ENCODE peak calls at places on chromosomes 13 and 19, in eight cellular contexts. S is NB4, C is HCT116, W is WTC11, N is SK-N-SH, U is A549, Y is H1, Z is endothelial cell of umbilical vein. F is an unnamed sample.

GRCh38 chr13:106738279-106738678 is 170.3 kb upstream of the ARGLU1 start:
- DNase-seq in N (no peak), Y (no peak), C (no peak), Z (no peak), W (no peak), S (no peak), U (no peak), F (no peak)

GRCh38 chr13:65417953-65418352 is 1812.2 kb downstream of the PCDH9 start:
- DNase-seq in U (no peak), N (no peak), C (no peak), S (no peak), Y (no peak), W (no peak), Z (no peak), F (no peak)

GRCh38 chr13:74767031-74767430 is 632.8 kb upstream of the KLF12 start:
- DNase-seq in W (no peak), N (no peak), Y (no peak), Z (no peak), U (no peak), C (no peak), S (peak; percentile 65), F (no peak)

GRCh38 chr13:51643882-51644281 is 59.6 kb downstream of the WDFY2 start:
- DNase-seq in U (peak; percentile 47), N (no peak), Z (peak; percentile 82), Y (no peak), C (peak; percentile 68), S (peak; percentile 70), W (no peak), F (no peak)

GRCh38 chr13:22812793-22813192 is 368.0 kb upstream of the SGCG start:
- DNase-seq in W (no peak), U (peak; percentile 10), N (no peak), C (no peak), S (no peak), Z (peak; percentile 83), Y (no peak), F (no peak)

GRCh38 chr19:50967924-50968708 is 1.3 kb downstream of the KLK6 start:
- DNase-seq in Z (no peak), C (no peak), Y (no peak), W (no peak), S (no peak), U (no peak), N (no peak), F (no peak)

GRCh38 chr19:17183271-17183757 is 31.8 kb upstream of the USE1 start:
- DNase-seq in N (no peak), Y (no peak), W (no peak), S (peak; percentile 67), C (no peak), U (no peak), Z (no peak), F (no peak)

GRCh38 chr19:41958367-41959055 is 610 bp downstream of the RABAC1 start:
- DNase-seq in C (peak; percentile 40), U (peak; percentile 87), S (peak; percentile 32), N (peak; percentile 91), W (peak; percentile 95), Z (peak; percentile 85), Y (peak; percentile 97), F (peak; percentile 86)

GRCh38 chr19:11560404-11560988 is 1.5 kb upstream of the ELOF1 start:
- DNase-seq in Y (peak; percentile 65), N (peak; percentile 79), U (peak; percentile 73), S (peak; percentile 91), C (peak; percentile 77), Z (peak; percentile 78), W (peak; percentile 66), F (peak; percentile 68)

GRCh38 chr19:51469629-51470028 is 8.7 kb upstream of the CEACAM18 start:
- DNase-seq in Y (no peak), N (no peak), C (no peak), S (no peak), W (no peak), Z (no peak), U (no peak), F (no peak)

GRCh38 chr19:42596391-42597071 is 1.8 kb upstream of the CEACAM8 start:
- DNase-seq in W (peak; percentile 68), Y (peak; percentile 82), Z (peak; percentile 12), N (peak; percentile 70), S (peak; percentile 8), U (peak; percentile 36), C (no peak), F (peak; percentile 78)

GRCh38 chr13:45195421-45195820 is 5.4 kb downstream of the KCTD4 start:
- DNase-seq in Y (no peak), C (no peak), S (peak; percentile 14), N (no peak), U (no peak), Z (peak; percentile 63), W (no peak), F (no peak)

GRCh38 chr13:75432045-75432444 is 49.9 kb downstream of the TBC1D4 start:
- DNase-seq in Y (no peak), N (no peak), Z (no peak), U (peak; percentile 33), W (no peak), S (no peak), C (no peak), F (no peak)

GRCh38 chr19:46475976-46476375 is 4.6 kb upstream of the PNMA8A start:
- DNase-seq in Z (peak; percentile 28), W (no peak), C (no peak), N (no peak), U (no peak), Y (no peak), S (no peak), F (no peak)

GRCh38 chr19:27822336-27822735 is 1390.6 kb downstream of the UQCRFS1 start:
- DNase-seq in Y (no peak), Z (no peak), U (no peak), W (no peak), C (no peak), N (no peak), S (no peak), F (no peak)

GRCh38 chr13:73215807-73216206 is 157.0 kb downstream of the KLF5 start:
- DNase-seq in U (no peak), S (no peak), W (no peak), Z (no peak), N (no peak), Y (no peak), C (no peak), F (no peak)

GRCh38 chr13:75226092-75226491 is 255.9 kb downstream of the TBC1D4 start:
- DNase-seq in Y (peak; percentile 62), Z (no peak), N (no peak), W (peak; percentile 55), S (no peak), C (peak; percentile 8), U (no peak), F (peak; percentile 9)

GRCh38 chr13:43662976-43663375 is 123.8 kb downstream of the ENOX1 start:
- DNase-seq in C (no peak), S (no peak), U (no peak), N (no peak), Z (no peak), W (no peak), Y (no peak), F (no peak)

GRCh38 chr19:1266116-1266817 is 2.9 kb upstream of the CIRBP start:
- DNase-seq in S (peak; percentile 82), N (peak; percentile 93), U (peak; percentile 87), Y (peak; percentile 97), C (no peak), W (peak; percentile 86), Z (peak; percentile 70), F (peak; percentile 87)

DNA sequence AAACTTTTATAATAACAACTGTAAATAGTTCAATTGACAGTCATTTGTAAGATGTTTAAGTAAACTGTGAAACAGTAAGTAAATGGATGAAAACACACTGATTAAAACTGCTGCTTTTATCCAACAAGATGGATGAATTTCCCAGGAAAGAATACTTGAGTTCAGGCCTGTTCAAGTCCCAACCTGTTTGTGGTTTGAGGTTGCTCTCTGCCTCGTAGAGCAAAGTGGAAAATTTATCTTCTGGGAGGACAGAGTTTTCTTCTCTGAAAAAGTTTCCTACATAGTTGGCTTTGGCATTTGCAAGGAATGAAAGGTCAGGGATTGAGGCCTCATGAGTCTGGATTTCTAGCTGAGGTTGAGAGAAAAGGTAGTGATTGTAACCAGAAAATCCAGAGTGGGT is 15.2 kb upstream of the ZNF543 start:
- DNase-seq in S (no peak), W (no peak), C (no peak), Y (no peak), Z (no peak), N (no peak), U (no peak), F (no peak)
- TF ChIP-seq MAX in S (no peak), W (no peak), C (no peak), Y (no peak), Z (no peak), N (no peak), U (no peak), F (no peak)

GRCh38 chr19:48607359-48607755 is 815 bp downstream of the SPACA4 start:
- DNase-seq in Z (no peak), W (no peak), C (no peak), Y (no peak), N (no peak), U (no peak), S (no peak), F (no peak)

GRCh38 chr19:48609571-48610108 is 3.1 kb downstream of the SPACA4 start:
- DNase-seq in U (no peak), C (no peak), Z (no peak), Y (no peak), N (no peak), W (no peak), S (no peak), F (no peak)

GRCh38 chr19:48606463-48607358 is at the start of gene SPACA4:
- DNase-seq in W (no peak), Y (no peak), U (no peak), N (no peak), C (no peak), S (no peak), Z (no peak), F (no peak)

GRCh38 chr19:48611872-48612271 is 3.0 kb downstream of the FAM83E start:
- DNase-seq in Z (no peak), C (no peak), S (peak; percentile 60), N (no peak), Y (no peak), U (no peak), W (no peak), F (no peak)

GRCh38 chr19:48608798-48609263 is 2.3 kb downstream of the SPACA4 start:
- DNase-seq in S (peak; percentile 96), C (peak; percentile 66), Z (no peak), Y (peak; percentile 76), U (peak; percentile 83), W (peak; percentile 63), N (peak; percentile 86), F (peak; percentile 67)
- TF ChIP-seq MAX in S (peak; percentile 82), C (no peak), Z (no peak), Y (no peak), U (no peak), W (no peak), N (no peak), F (no peak)

GRCh38 chr19:6126335-6126974 is 9.0 kb upstream of the ACSBG2 start:
- DNase-seq in N (peak; percentile 55), Y (no peak), W (no peak), U (peak; percentile 86), S (peak; percentile 71), C (peak; percentile 91), Z (peak; percentile 75), F (peak; percentile 79)
- TF ChIP-seq MAX in N (no peak), Y (no peak), W (no peak), U (no peak), S (peak; percentile 18), C (no peak), Z (no peak), F (no peak)

DNA sequence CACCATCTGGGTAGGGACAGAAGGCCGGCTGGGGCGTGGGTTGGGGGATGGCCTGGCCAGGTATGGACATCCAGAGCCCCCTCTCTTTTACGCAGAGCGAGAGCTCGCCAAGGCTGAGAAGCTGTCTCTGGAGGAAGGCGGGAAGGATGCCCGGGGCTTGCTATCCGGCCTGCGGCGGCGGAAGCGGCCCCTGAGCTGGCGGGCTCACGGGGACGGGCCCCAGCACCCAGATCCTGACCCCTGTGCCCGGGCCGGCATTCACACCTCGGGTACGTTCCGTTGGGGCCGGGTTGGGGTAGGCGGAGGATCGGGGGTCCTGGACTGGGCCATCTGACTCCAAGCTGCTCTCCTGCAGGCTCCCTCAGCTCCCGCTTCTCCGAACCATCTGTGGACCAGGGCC is 8.7 kb upstream of the SCN1B start:
- DNase-seq in U (no peak), C (no peak), W (no peak), N (no peak), Y (no peak), S (no peak), Z (no peak), F (no peak)
- TF ChIP-seq MAX in U (no peak), C (no peak), W (no peak), N (no peak), Y (no peak), S (no peak), Z (no peak), F (no peak)

F was measured in K562.